ENCODE peak calls at places on chromosomes 1 and 21, in five cellular contexts. Q is colonic mucosa, H is psoas muscle, D is neural crest cell, B is cardiac muscle cell. S is an unnamed sample.

GRCh38 chr1:234969630-234970370 is 158.8 kb downstream of the TOMM20 start:
- DNase-seq in Q (peak; percentile 68), H (peak; percentile 67), B (peak; percentile 71), D (peak; percentile 53), S (peak; percentile 92)

GRCh38 chr1:203402609-203403337 is 51.9 kb upstream of the FMOD start:
- DNase-seq in B (no peak), Q (no peak), H (no peak), D (no peak), S (no peak)

GRCh38 chr1:151934048-151934493 is 24.8 kb upstream of the THEM4 start:
- DNase-seq in B (peak; percentile 65), Q (peak; percentile 74), D (peak; percentile 44), H (no peak), S (peak; percentile 42)

GRCh38 chr1:204891860-204892259 is 21.2 kb downstream of the NFASC start:
- DNase-seq in B (no peak), H (no peak), D (no peak), Q (no peak), S (no peak)

GRCh38 chr1:19616489-19616888 is 27.6 kb upstream of the NBL1 start:
- DNase-seq in Q (no peak), B (no peak), H (no peak), D (no peak), S (no peak)

GRCh38 chr1:30272288-30273020 is 450.9 kb downstream of the MATN1 start:
- DNase-seq in B (no peak), D (no peak), Q (no peak), H (no peak), S (no peak)

GRCh38 chr1:21050031-21050430 is 126.7 kb downstream of the EIF4G3 start:
- DNase-seq in D (no peak), B (no peak), Q (no peak), H (no peak), S (no peak)

GRCh38 chr1:172588296-172589291 is 55.6 kb downstream of the SUCO start:
- DNase-seq in H (no peak), D (no peak), Q (no peak), B (no peak), S (no peak)

GRCh38 chr1:82542766-82543165 is 742.0 kb downstream of the ADGRL2 start:
- DNase-seq in D (no peak), H (no peak), Q (no peak), B (no peak), S (no peak)

GRCh38 chr1:247115141-247115510 is 11.0 kb upstream of the ZNF669 start:
- DNase-seq in H (no peak), D (no peak), B (no peak), Q (no peak), S (no peak)

GRCh38 chr1:16371725-16372124 is 4.7 kb downstream of the SZRD1 start:
- DNase-seq in B (no peak), Q (no peak), D (no peak), H (no peak), S (no peak)

GRCh38 chr1:65317866-65318653 is 8.7 kb downstream of the DNAJC6 start:
- DNase-seq in B (no peak), D (no peak), Q (no peak), H (no peak), S (peak; percentile 24)

GRCh38 chr1:184199036-184199796 is 147.7 kb downstream of the TSEN15 start:
- DNase-seq in H (no peak), B (no peak), D (no peak), Q (no peak), S (no peak)

GRCh38 chr1:173914366-173914871 is 2.7 kb downstream of the SERPINC1 start:
- DNase-seq in D (peak; percentile 8), Q (peak; percentile 29), B (peak; percentile 28), H (no peak), S (peak; percentile 59)

GRCh38 chr1:67752306-67752705 is 67.3 kb downstream of the GADD45A start:
- DNase-seq in B (no peak), Q (no peak), H (no peak), D (no peak), S (no peak)

GRCh38 chr1:30195424-30196134 is 527.8 kb downstream of the MATN1 start:
- DNase-seq in B (no peak), H (no peak), D (no peak), Q (no peak), S (no peak)

GRCh38 chr1:77143529-77144121 is 75.6 kb downstream of the PIGK start:
- DNase-seq in Q (no peak), D (no peak), B (peak; percentile 11), H (no peak), S (no peak)

GRCh38 chr1:188128761-188129160 is 1300.0 kb downstream of the PLA2G4A start:
- DNase-seq in B (no peak), D (no peak), H (no peak), Q (no peak), S (peak; percentile 81)

GRCh38 chr1:36172983-36173382 is 17.0 kb downstream of the MAP7D1 start:
- DNase-seq in B (no peak), H (no peak), D (no peak), Q (no peak), S (no peak)

GRCh38 chr1:36207339-36207738 is 16.9 kb upstream of the THRAP3 start:
- DNase-seq in H (peak; percentile 79), B (no peak), Q (no peak), D (no peak), S (no peak)

GRCh38 chr1:152252157-152252556 is 28.2 kb upstream of the HRNR start:
- DNase-seq in B (no peak), D (no peak), H (no peak), Q (no peak), S (no peak)

GRCh38 chr1:96355961-96356360 is 365.6 kb upstream of the PTBP2 start:
- DNase-seq in D (no peak), H (no peak), B (no peak), Q (no peak), S (no peak)

GRCh38 chr1:206503591-206504362 is 3.6 kb upstream of the RASSF5 start:
- DNase-seq in Q (no peak), B (no peak), D (no peak), H (peak; percentile 64), S (no peak)

GRCh38 chr1:221431068-221431651 is 310.7 kb downstream of the DUSP10 start:
- DNase-seq in D (no peak), H (no peak), Q (no peak), B (peak; percentile 56), S (no peak)

GRCh38 chr21:33300701-33301631 is 23.8 kb upstream of the IFNAR1 start:
- DNase-seq in Q (peak; percentile 23), B (no peak), D (no peak), H (no peak), S (peak; percentile 67)

GRCh38 chr1:24890861-24891260 is 39.2 kb downstream of the RUNX3 start:
- DNase-seq in B (no peak), Q (peak; percentile 18), D (no peak), H (no peak), S (no peak)

GRCh38 chr1:93317943-93318342 is 27.8 kb upstream of the DR1 start:
- DNase-seq in B (no peak), H (no peak), Q (no peak), D (no peak), S (no peak)

GRCh38 chr1:158952416-158952815 is 21.1 kb downstream of the PYHIN1 start:
- DNase-seq in H (no peak), B (no peak), Q (no peak), D (no peak), S (no peak)

DNA sequence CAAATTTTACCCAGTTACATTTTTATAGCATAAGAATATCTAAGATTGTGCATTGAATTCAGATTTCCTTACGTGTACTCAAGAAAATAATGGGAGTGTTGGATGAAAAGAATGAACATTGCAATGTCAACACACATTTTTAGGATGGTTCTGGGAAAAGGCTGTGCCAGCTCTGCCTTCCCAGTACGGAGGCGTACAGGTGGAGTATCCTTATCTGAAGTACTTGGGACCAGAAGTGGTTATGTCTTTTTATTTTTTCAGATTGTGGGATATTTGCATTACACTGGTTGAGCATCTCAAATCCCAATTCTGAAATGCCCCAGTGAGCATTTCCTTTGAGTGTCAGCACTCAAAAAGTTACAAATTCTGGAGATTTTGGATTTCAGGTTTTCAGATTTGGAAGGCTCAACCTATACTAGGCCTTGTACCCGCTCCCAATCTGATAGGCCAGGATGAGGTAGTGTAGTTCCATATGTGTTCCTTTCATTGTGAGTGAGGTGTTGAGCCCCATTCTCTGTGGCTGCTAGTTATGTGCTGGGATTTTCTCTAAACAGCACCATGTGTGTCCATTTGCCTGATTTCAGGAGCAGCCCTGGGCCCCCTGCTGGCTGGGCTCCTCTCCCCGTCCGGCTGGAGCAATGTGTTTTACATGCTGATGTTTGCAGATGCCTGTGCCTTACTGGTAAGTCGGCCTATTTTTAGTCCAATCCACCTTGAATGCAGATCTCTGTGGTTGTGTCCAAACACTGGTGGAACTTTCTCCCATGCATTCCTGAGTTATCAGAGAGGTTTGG is 60.8 kb downstream of the SLC37A1 start:
- DNase-seq in D (no peak), Q (no peak), B (peak; percentile 32), H (no peak), S (peak; percentile 46)
- TF ChIP-seq CTCF in D (peak; percentile 39), Q (no peak), B (peak; percentile 60), H (no peak), S (peak; percentile 60)

GRCh38 chr1:239997515-239998311 is 94.0 kb upstream of the FMN2 start:
- DNase-seq in D (peak; percentile 52), B (peak; percentile 59), H (no peak), Q (no peak), S (peak; percentile 55)
- TF ChIP-seq CTCF in D (peak; percentile 62), B (peak; percentile 6), H (no peak), Q (no peak), S (peak; percentile 27)

GRCh38 chr1:154344977-154345837 is 19.9 kb downstream of the ATP8B2 start:
- DNase-seq in H (peak; percentile 40), Q (peak; percentile 62), B (peak; percentile 66), D (peak; percentile 49), S (peak; percentile 67)
- TF ChIP-seq CTCF in H (peak; percentile 19), Q (peak; percentile 41), B (peak; percentile 75), D (peak; percentile 66), S (peak; percentile 70)

DNA sequence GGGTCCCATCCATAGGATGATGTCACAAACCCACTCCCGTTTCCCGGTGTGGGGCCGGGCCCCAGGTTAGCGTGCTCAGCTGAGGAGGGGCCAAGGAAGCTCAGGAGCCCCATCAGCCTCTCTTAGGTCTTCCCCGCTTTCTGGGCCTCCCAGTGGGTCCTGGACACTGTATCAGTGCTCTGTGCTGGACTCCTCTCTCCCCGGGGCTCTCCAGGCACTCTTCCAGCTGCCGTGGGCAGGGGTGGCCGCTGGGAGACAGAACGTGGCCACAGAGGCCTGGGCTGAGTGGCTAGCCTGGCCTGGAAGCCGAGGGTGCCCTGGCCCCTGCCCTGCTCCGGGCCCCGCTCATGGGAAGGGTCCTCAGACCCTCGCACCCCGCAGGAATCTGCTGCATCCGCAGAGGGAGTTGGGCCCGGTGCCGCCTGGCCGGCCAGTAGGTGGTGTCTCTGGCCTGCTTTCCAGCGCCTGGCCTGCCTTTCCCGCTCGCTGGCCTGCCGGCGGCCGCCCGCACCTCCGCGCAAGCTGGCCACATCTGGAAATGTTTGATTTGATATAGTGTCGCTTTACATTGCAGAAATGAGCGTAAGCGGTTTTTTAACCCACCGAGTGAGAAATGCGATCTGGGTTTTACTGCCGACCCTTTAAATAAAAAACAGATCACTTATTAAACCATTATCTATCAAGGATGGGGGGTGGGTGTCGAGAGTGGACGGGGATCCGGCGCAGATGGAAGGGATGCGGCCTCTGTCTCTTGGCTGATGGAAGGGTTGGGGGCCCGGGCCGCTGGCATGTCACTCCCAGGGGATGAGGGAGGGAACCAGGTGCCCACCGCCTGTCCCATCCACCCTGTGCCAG is 74.4 kb upstream of the TTC34 start:
- DNase-seq in Q (no peak), D (no peak), H (no peak), B (no peak), S (peak; percentile 24)
- TF ChIP-seq CTCF in Q (no peak), D (no peak), H (peak; percentile 36), B (no peak), S (peak; percentile 17)